ENCODE peak calls at places on chromosomes 1 and 21, in eight cellular contexts. J, T, V, L, S, D, C and F are unnamed samples.
A peak's percentile ranks its signal among the peaks of the same experiment; 100 is the strongest.

GRCh38 chr1:110177775-110178174 is 27.5 kb downstream of the SLC6A17 start:
- DNase-seq in J (no peak), T (no peak), V (no peak), L (no peak), S (no peak), D (no peak), C (no peak), F (no peak)

GRCh38 chr1:37315236-37315870 is 159.0 kb upstream of the ZC3H12A start:
- DNase-seq in J (no peak), T (no peak), V (no peak), L (no peak), S (no peak), D (no peak), C (no peak), F (no peak)

GRCh38 chr1:201693887-201694614 is 134.9 kb upstream of the IPO9 start:
- DNase-seq in J (no peak), T (no peak), V (no peak), L (no peak), S (no peak), D (no peak), C (no peak), F (no peak)

GRCh38 chr1:176854134-176854533 is 310.4 kb downstream of the ASTN1 start:
- DNase-seq in J (no peak), T (no peak), V (no peak), L (no peak), S (no peak), D (no peak), C (no peak), F (no peak)

GRCh38 chr1:49627781-49628180 is 396.0 kb downstream of the AGBL4 start:
- DNase-seq in J (no peak), T (no peak), V (no peak), L (no peak), S (no peak), D (no peak), C (no peak), F (no peak)

GRCh38 chr1:69737527-69738176 is 169.9 kb downstream of the LRRC7 start:
- DNase-seq in J (no peak), T (peak; percentile 64), V (peak; percentile 20), L (no peak), S (no peak), D (peak; percentile 74), C (peak; percentile 73), F (peak; percentile 80)

GRCh38 chr21:42621828-42622199 is 31.6 kb upstream of the PDE9A start:
- DNase-seq in J (no peak), T (no peak), V (peak; percentile 39), L (no peak), S (no peak), D (no peak), C (no peak), F (no peak)

GRCh38 chr1:161702250-161702649 is 4.8 kb upstream of the FCRLA start:
- DNase-seq in J (no peak), T (no peak), V (no peak), L (no peak), S (no peak), D (no peak), C (no peak), F (peak; percentile 23)